ENCODE peak calls at places on chromosomes 3 and 15, in nine cellular contexts. N is DMS53; Q is caudate nucleus; D is H54; O is suprapubic skin; P is stomach; R is NCI-H446; K is memory B cell; T is stimulated activated CD4-positive, alpha-beta T cell treated with anti-CD3 and anti-CD28 coated beads, Interleukin-2, amount 100 ng/mL, for 48 hours. W is an unnamed sample.

GRCh38 chr3:120481056-120481455 is 30.3 kb upstream of the FSTL1 start:
- DNase-seq in N (no peak), Q (no peak), D (no peak), O (no peak), P (no peak), R (no peak), K (no peak), T (no peak), W (no peak)

GRCh38 chr3:65664927-65665326 is 373.8 kb downstream of the MAGI1 start:
- DNase-seq in N (no peak), Q (no peak), D (no peak), O (no peak), P (no peak), R (no peak), K (no peak), T (no peak), W (no peak)

GRCh38 chr3:192726386-192726785 is 955 bp downstream of the FGF12 start:
- DNase-seq in N (no peak), Q (no peak), D (no peak), O (no peak), P (no peak), R (no peak), K (no peak), T (no peak), W (no peak)

GRCh38 chr3:196108075-196108743 is 26.3 kb upstream of the TFRC start:
- DNase-seq in N (peak), Q (no peak), D (no peak), O (no peak), P (peak), R (no peak), K (no peak), T (no peak), W (no peak)

GRCh38 chr15:41332788-41333527 is at the start of gene NUSAP1:
- DNase-seq in N (peak), Q (no peak), D (no peak), O (peak), P (no peak), R (no peak), K (no peak), T (no peak), W (peak)

GRCh38 chr3:40887012-40887411 is 312.3 kb upstream of the CTNNB1 start:
- DNase-seq in N (no peak), Q (no peak), D (no peak), O (no peak), P (no peak), R (no peak), K (no peak), T (no peak), W (no peak)

GRCh38 chr3:84547207-84547606 is 411.6 kb upstream of the CADM2 start:
- DNase-seq in N (no peak), Q (no peak), D (no peak), O (no peak), P (no peak), R (no peak), K (no peak), T (no peak), W (no peak)

GRCh38 chr3:59391131-59391530 is 341.3 kb upstream of the CFAP20DC start:
- DNase-seq in N (peak), Q (no peak), D (no peak), O (no peak), P (no peak), R (no peak), K (no peak), T (no peak), W (no peak)

GRCh38 chr15:56254270-56254669 is 10.6 kb upstream of the RFX7 start:
- DNase-seq in N (no peak), Q (no peak), D (no peak), O (no peak), P (no peak), R (no peak), K (no peak), T (no peak), W (no peak)

GRCh38 chr15:63327648-63328421 is 50.4 kb downstream of the APH1B start:
- DNase-seq in N (no peak), Q (no peak), D (no peak), O (no peak), P (no peak), R (no peak), K (no peak), T (no peak), W (no peak)

GRCh38 chr3:50627407-50628051 is 10.6 kb downstream of the MAPKAPK3 start:
- DNase-seq in N (peak), Q (no peak), D (peak), O (no peak), P (peak), R (no peak), K (no peak), T (no peak), W (no peak)

GRCh38 chr15:77568960-77569646 is 63.6 kb downstream of the LINGO1 start:
- DNase-seq in N (peak), Q (no peak), D (no peak), O (no peak), P (peak), R (no peak), K (no peak), T (no peak), W (no peak)

GRCh38 chr3:49316696-49317457 is 23.0 kb downstream of the USP4 start:
- DNase-seq in N (no peak), Q (no peak), D (no peak), O (no peak), P (no peak), R (no peak), K (no peak), T (no peak), W (no peak)

GRCh38 chr15:57686657-57687056 is 19.9 kb upstream of the POLR2M start:
- DNase-seq in N (no peak), Q (no peak), D (no peak), O (no peak), P (no peak), R (no peak), K (no peak), T (no peak), W (no peak)

GRCh38 chr15:70261083-70261482 is 163.4 kb upstream of the TLE3 start:
- DNase-seq in N (no peak), Q (no peak), D (no peak), O (no peak), P (no peak), R (no peak), K (no peak), T (no peak), W (no peak)

GRCh38 chr3:24387493-24387892 is 107.2 kb downstream of the THRB start:
- DNase-seq in N (no peak), Q (no peak), D (no peak), O (no peak), P (no peak), R (no peak), K (no peak), T (no peak), W (no peak)

GRCh38 chr3:53163459-53164387 is 2.7 kb downstream of the PRKCD start:
- DNase-seq in N (no peak), Q (no peak), D (no peak), O (no peak), P (no peak), R (no peak), K (no peak), T (no peak), W (no peak)

GRCh38 chr3:55687526-55687925 is 200.4 kb upstream of the WNT5A start:
- DNase-seq in N (no peak), Q (no peak), D (no peak), O (no peak), P (no peak), R (no peak), K (no peak), T (no peak), W (no peak)